ENCODE peak calls at places on chromosomes 4 and X, in four cellular contexts. J is right atrium auricular region, G is A549, L is heart left ventricle. R is an unnamed sample.

GRCh38 chr4:153789741-153790651 is 1.1 kb upstream of the SFRP2 start:
- DNase-seq in J (no peak), G (no peak), L (no peak), R (no peak)

GRCh38 chr4:108743021-108743420 is 19.8 kb downstream of the ETNPPL start:
- DNase-seq in J (no peak), G (no peak), L (no peak), R (no peak)

GRCh38 chrX:120549483-120550452 is 11.0 kb downstream of the CUL4B start:
- DNase-seq in J (peak; percentile 61), G (peak; percentile 88), L (peak; percentile 29), R (no peak)

GRCh38 chrX:85107407-85107806 is 103.7 kb downstream of the APOOL start:
- DNase-seq in J (no peak), G (peak; percentile 14), L (no peak), R (no peak)

GRCh38 chr4:1191621-1192020 is 19.2 kb upstream of the SPON2 start:
- DNase-seq in J (peak; percentile 58), G (no peak), L (no peak), R (no peak)

GRCh38 chr4:138307319-138307718 is 65.2 kb upstream of the SLC7A11 start:
- DNase-seq in J (no peak), G (no peak), L (no peak), R (no peak)

GRCh38 chr4:10960386-10960785 is 275.8 kb upstream of the CLNK start:
- DNase-seq in J (no peak), G (no peak), L (no peak), R (no peak)

GRCh38 chr4:54228563-54229501 is at the start of gene PDGFRA:
- DNase-seq in J (peak; percentile 80), G (no peak), L (peak; percentile 67), R (no peak)

GRCh38 chr4:141352775-141353544 is 132.3 kb downstream of the ZNF330 start:
- DNase-seq in J (no peak), G (no peak), L (no peak), R (no peak)

GRCh38 chrX:6468716-6469115 is 66.2 kb downstream of the VCX3A start:
- DNase-seq in J (no peak), G (peak; percentile 2), L (no peak), R (no peak)

GRCh38 chr4:158873795-158874359 is 105.1 kb downstream of the FNIP2 start:
- DNase-seq in J (no peak), G (peak; percentile 86), L (no peak), R (no peak)

GRCh38 chr4:10346023-10346422 is 111.2 kb downstream of the ZNF518B start:
- DNase-seq in J (no peak), G (no peak), L (no peak), R (no peak)

GRCh38 chr4:147628415-147628814 is 11.2 kb downstream of the TMEM184C start:
- DNase-seq in J (no peak), G (no peak), L (no peak), R (no peak)

GRCh38 chrX:133988010-133988409 is 2.6 kb upstream of the GPC3 start:
- DNase-seq in J (no peak), G (no peak), L (no peak), R (no peak)

GRCh38 chr4:48710446-48711209 is 69.5 kb downstream of the FRYL start:
- DNase-seq in J (no peak), G (no peak), L (no peak), R (no peak)

GRCh38 chr4:88746186-88746585 is 48.6 kb upstream of the NAP1L5 start:
- DNase-seq in J (no peak), G (no peak), L (no peak), R (no peak)

GRCh38 chr4:86233090-86233489 is 126.8 kb downstream of the MAPK10 start:
- DNase-seq in J (no peak), G (no peak), L (no peak), R (no peak)

GRCh38 chrX:6778547-6779231 is 243.8 kb upstream of the VCX3A start:
- DNase-seq in J (no peak), G (no peak), L (no peak), R (no peak)

GRCh38 chr4:90515191-90515590 is 388.0 kb downstream of the CCSER1 start:
- DNase-seq in J (no peak), G (no peak), L (no peak), R (no peak)

GRCh38 chrX:154458116-154458953 is at the start of gene PLXNA3:
- DNase-seq in J (no peak), G (no peak), L (no peak), R (peak; percentile 63)

GRCh38 chr4:77036206-77036605 is 39.6 kb downstream of the CCNI start:
- DNase-seq in J (no peak), G (no peak), L (no peak), R (no peak)

GRCh38 chr4:14387647-14388046 is 614.6 kb upstream of the CPEB2 start:
- DNase-seq in J (no peak), G (no peak), L (no peak), R (no peak)

GRCh38 chr4:138259801-138260200 is 17.7 kb upstream of the SLC7A11 start:
- DNase-seq in J (no peak), G (no peak), L (no peak), R (no peak)

GRCh38 chr4:168825975-168826374 is 184.1 kb downstream of the CBR4 start:
- DNase-seq in J (no peak), G (no peak), L (no peak), R (no peak)

GRCh38 chr4:8058031-8058479 is 100.6 kb downstream of the ABLIM2 start:
- DNase-seq in J (no peak), G (no peak), L (no peak), R (no peak)

GRCh38 chr4:25180524-25181131 is 20.4 kb upstream of the SEPSECS start:
- DNase-seq in J (no peak), G (peak; percentile 45), L (no peak), R (no peak)

GRCh38 chrX:127389900-127390299 is 570.4 kb downstream of the PRR32 start:
- DNase-seq in J (no peak), G (no peak), L (no peak), R (no peak)

GRCh38 chrX:151984328-151984727 is 9.9 kb upstream of the GABRE start:
- DNase-seq in J (no peak), G (peak; percentile 76), L (peak; percentile 42), R (no peak)

GRCh38 chr4:128525387-128525786 is 237.8 kb upstream of the PGRMC2 start:
- DNase-seq in J (no peak), G (no peak), L (peak; percentile 42), R (no peak)

GRCh38 chrX:18714910-18715309 is 7.5 kb downstream of the PPEF1 start:
- DNase-seq in J (no peak), G (peak; percentile 51), L (no peak), R (no peak)

GRCh38 chr4:139015948-139016451 is 419 bp downstream of the NOCT start:
- DNase-seq in J (no peak), G (peak; percentile 19), L (peak; percentile 42), R (peak; percentile 34)

GRCh38 chr4:38782452-38783108 is at the start of gene TLR10:
- DNase-seq in J (no peak), G (peak; percentile 57), L (no peak), R (no peak)

GRCh38 chrX:48956728-48957414 is 536 bp downstream of the OTUD5 start:
- DNase-seq in J (no peak), G (no peak), L (peak; percentile 33), R (peak; percentile 47)

GRCh38 chrX:121958886-121959285 is 911.5 kb downstream of the GLUD2 start:
- DNase-seq in J (no peak), G (no peak), L (no peak), R (no peak)

GRCh38 chrX:136464589-136464988 is 23.2 kb upstream of the BRS3 start:
- DNase-seq in J (no peak), G (no peak), L (no peak), R (no peak)

GRCh38 chrX:139332441-139332840 is 198.1 kb upstream of the F9 start:
- DNase-seq in J (no peak), G (no peak), L (no peak), R (no peak)

GRCh38 chrX:123083924-123084323 is 100.2 kb upstream of the GRIA3 start:
- DNase-seq in J (no peak), G (peak; percentile 16), L (no peak), R (no peak)

DNA sequence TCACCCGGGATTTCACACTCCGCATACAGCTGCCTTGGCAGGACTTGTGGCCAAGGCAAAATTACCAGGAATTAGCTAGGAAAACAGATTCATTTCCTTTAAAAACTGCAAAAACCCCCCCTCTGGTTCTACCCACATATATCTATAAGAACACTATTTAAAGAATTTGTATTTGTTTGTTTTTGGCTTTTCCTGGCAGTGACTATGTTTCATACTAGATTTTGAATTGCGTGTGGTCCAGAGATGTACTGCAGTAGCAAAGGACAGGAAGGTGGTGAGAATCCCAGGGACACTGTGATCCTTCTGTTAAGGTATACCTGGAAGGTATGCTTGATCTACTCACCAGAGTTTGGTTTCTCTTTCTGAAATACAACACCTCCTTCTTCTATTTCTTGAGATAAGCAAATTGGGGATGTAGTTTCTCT is 129.6 kb upstream of the RASGEF1B start:
- DNase-seq in J (no peak), G (no peak), L (no peak), R (no peak)
- H3K27ac ChIP-seq in J (peak overlapping the region; percentile 34), G (no peak overlapping the region), L (no peak overlapping the region), R (no peak overlapping the region)

DNA sequence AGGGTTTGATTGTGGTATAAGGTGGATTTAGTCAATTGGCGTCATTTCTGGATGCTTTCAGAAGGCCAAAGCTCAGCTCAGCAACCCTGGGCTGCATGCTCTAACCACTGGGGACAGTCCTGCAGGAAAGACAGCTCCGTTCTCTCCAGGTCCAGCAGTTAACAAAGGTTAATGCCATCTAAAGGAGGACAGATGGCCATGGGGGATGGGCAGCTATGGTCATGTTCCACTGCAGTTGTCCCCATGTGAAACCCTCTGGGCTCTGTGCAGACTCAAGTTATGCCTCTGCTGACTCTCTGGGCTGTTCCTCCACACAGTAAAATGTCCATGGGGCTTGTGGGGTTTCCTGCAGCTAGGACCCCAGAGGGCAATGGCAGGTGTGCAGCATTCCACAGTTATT is 562.1 kb upstream of the ADGRL3 start:
- DNase-seq in J (no peak), G (no peak), L (no peak), R (no peak)
- H3K9me3 ChIP-seq in J (peaks cover 29% of the 10 kb centered on the region), G (no peaks in the 10 kb centered on the region), L (peaks cover 16% of the 10 kb centered on the region), R (peaks cover 10% of the 10 kb centered on the region)

GRCh38 chrX:137646472-137646871 is 80.5 kb downstream of the ZIC3 start:
- DNase-seq in J (no peak), G (no peak), L (no peak), R (no peak)

GRCh38 chrX:137654481-137654880 is 88.6 kb downstream of the ZIC3 start:
- DNase-seq in J (no peak), G (no peak), L (no peak), R (no peak)

DNA sequence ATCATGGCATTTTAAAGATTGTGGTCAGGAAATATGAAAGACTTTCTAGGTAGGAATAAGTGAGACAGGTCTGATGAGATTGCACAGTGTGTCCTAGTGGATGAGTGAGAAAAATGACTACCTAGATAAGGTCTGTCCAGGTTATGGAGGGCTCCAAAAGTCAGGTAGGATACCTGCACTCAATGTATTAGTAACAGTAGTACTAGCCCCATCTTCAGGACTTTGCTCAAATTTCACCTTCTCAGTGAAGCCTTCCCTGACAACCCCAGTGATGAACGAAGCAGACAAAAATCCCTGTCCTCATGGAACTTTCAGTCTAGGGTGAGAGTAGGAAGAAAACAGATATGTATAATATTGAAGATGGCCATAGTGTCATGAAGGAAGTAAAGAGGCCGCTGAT is 85.7 kb downstream of the ZIC3 start:
- DNase-seq in J (no peak), G (no peak), L (no peak), R (no peak)
- TF ChIP-seq CTCF in J (no peak), G (no peak), L (no peak), R (no peak)

DNA sequence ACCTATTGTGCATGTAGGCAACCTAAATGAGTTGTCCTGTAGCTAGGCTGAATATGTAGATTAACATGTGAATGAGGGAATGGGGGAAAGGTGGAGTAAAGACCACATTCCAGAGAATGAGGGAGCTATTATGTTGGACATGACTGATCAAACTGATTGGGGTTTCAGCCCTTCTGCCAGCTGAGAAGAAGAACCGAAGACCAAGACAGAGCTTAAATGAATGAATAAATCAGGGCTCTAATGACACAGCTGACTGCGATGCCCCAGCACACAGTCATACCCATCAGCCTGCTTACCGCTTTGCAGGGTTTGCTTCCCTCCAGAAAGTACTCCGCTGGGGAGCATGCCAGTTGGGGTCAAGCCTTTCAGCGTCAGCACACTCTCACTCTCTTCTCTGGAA is 315.4 kb downstream of the PPP3CA start:
- DNase-seq in J (no peak), G (no peak), L (no peak), R (no peak)
- H3K27ac ChIP-seq in J (no peak overlapping the region), G (no peak overlapping the region), L (no peak overlapping the region), R (no peak overlapping the region)